ENCODE peak calls at places on chromosomes 11 and 22, in six cellular contexts. C, F, T, U, B and J are unnamed samples.

GRCh38 chr22:40637181-40638150 is 947 bp upstream of the MRTFA start:
- DNase-seq in C (peak; percentile 19), F (no peak), T (no peak), U (peak; percentile 36), B (no peak), J (no peak)

GRCh38 chr11:99325807-99326206 is 305.1 kb downstream of the CNTN5 start:
- DNase-seq in C (no peak), F (no peak), T (peak; percentile 12), U (no peak), B (no peak), J (no peak)

GRCh38 chr11:16030664-16031063 is 325.7 kb downstream of the SOX6 start:
- DNase-seq in C (no peak), F (no peak), T (no peak), U (no peak), B (no peak), J (no peak)

GRCh38 chr11:802018-802617 is 2.9 kb downstream of the PIDD1 start:
- DNase-seq in C (no peak), F (no peak), T (no peak), U (no peak), B (no peak), J (no peak)

GRCh38 chr11:107157809-107158187 is 139.5 kb upstream of the GUCY1A2 start:
- DNase-seq in C (no peak), F (no peak), T (no peak), U (no peak), B (no peak), J (no peak)

GRCh38 chr22:45527456-45527855 is 24.8 kb downstream of the FBLN1 start:
- DNase-seq in C (no peak), F (no peak), T (no peak), U (no peak), B (no peak), J (no peak)

GRCh38 chr11:16356057-16356750 is at the start of gene SOX6:
- DNase-seq in C (no peak), F (no peak), T (no peak), U (no peak), B (no peak), J (peak; percentile 69)

GRCh38 chr11:1226226-1226961 is 3.5 kb downstream of the MUC5B start:
- DNase-seq in C (peak; percentile 47), F (no peak), T (no peak), U (no peak), B (no peak), J (no peak)

GRCh38 chr22:30694638-30695350 is at the start of gene OSBP2:
- DNase-seq in C (peak; percentile 56), F (peak; percentile 43), T (peak; percentile 35), U (no peak), B (peak; percentile 23), J (peak; percentile 83)

GRCh38 chr22:45224331-45224730 is 16.4 kb downstream of the KIAA0930 start:
- DNase-seq in C (no peak), F (no peak), T (no peak), U (no peak), B (no peak), J (no peak)

GRCh38 chr22:27262371-27262770 is 539.2 kb downstream of the MN1 start:
- DNase-seq in C (no peak), F (no peak), T (peak; percentile 45), U (no peak), B (no peak), J (peak; percentile 91)

GRCh38 chr11:47592276-47592675 is 1.9 kb downstream of the C1QTNF4 start:
- DNase-seq in C (no peak), F (no peak), T (no peak), U (no peak), B (no peak), J (no peak)

GRCh38 chr11:75013051-75013450 is 24.3 kb downstream of the NEU3 start:
- DNase-seq in C (no peak), F (no peak), T (no peak), U (no peak), B (peak; percentile 57), J (no peak)

GRCh38 chr11:40104941-40105550 is 1354.4 kb downstream of the LRRC4C start:
- DNase-seq in C (no peak), F (no peak), T (no peak), U (no peak), B (peak; percentile 58), J (no peak)

GRCh38 chr11:56637500-56637899 is 4.7 kb downstream of the OR5AP2 start:
- DNase-seq in C (no peak), F (no peak), T (no peak), U (no peak), B (no peak), J (no peak)

GRCh38 chr11:10117709-10118341 is 176.2 kb downstream of the SBF2 start:
- DNase-seq in C (no peak), F (no peak), T (no peak), U (no peak), B (no peak), J (peak; percentile 9)